ENCODE peak calls at places on chromosomes 4 and X, in eight cellular contexts. Y is kidney epithelial cell, A is lower lobe of right lung, F is OCI-LY7, D is heart right ventricle, P is GM12864, V is heart left ventricle, S is NB4. I is an unnamed sample.

GRCh38 chrX:10450229-10450958 is 170.0 kb downstream of the MID1 start:
- DNase-seq in Y (no peak), A (no peak), F (no peak), D (no peak), P (no peak), V (no peak), S (no peak), I (peak)

GRCh38 chr4:185115827-185116232 is 27.2 kb upstream of the SLC25A4 start:
- DNase-seq in Y (peak), A (no peak), F (no peak), D (peak), P (no peak), V (peak), S (peak), I (peak)

GRCh38 chr4:26861434-26862186 is 969 bp downstream of the STIM2 start:
- DNase-seq in Y (no peak), A (peak), F (peak), D (peak), P (peak), V (peak), S (peak), I (no peak)

GRCh38 chrX:2451456-2452316 is 49.1 kb downstream of the DHRSX start:
- DNase-seq in Y (no peak), A (peak), F (no peak), D (no peak), P (no peak), V (no peak), S (peak), I (peak)

GRCh38 chrX:45801554-45801953 is 600.9 kb upstream of the DIPK2B start:
- DNase-seq in Y (no peak), A (no peak), F (peak), D (no peak), P (no peak), V (no peak), S (peak), I (no peak)

GRCh38 chrX:11105080-11105479 is 6.1 kb upstream of the HCCS start:
- DNase-seq in Y (no peak), A (no peak), F (no peak), D (no peak), P (no peak), V (no peak), S (no peak), I (no peak)

GRCh38 chr4:93658443-93658842 is 170.1 kb upstream of the ATOH1 start:
- DNase-seq in Y (no peak), A (no peak), F (no peak), D (no peak), P (no peak), V (no peak), S (no peak), I (no peak)

GRCh38 chrX:18617351-18617750 is 54.6 kb downstream of the RS1 start:
- DNase-seq in Y (peak), A (no peak), F (no peak), D (no peak), P (no peak), V (no peak), S (no peak), I (peak)

GRCh38 chr4:186266699-186267467 is 894 bp downstream of the F11 start:
- DNase-seq in Y (no peak), A (peak), F (no peak), D (no peak), P (no peak), V (no peak), S (no peak), I (no peak)

GRCh38 chr4:55183926-55184599 is 58.7 kb upstream of the KDR start:
- DNase-seq in Y (peak), A (no peak), F (no peak), D (no peak), P (no peak), V (peak), S (no peak), I (peak)

GRCh38 chr4:166308589-166308988 is 435.6 kb downstream of the TLL1 start:
- DNase-seq in Y (no peak), A (no peak), F (no peak), D (no peak), P (no peak), V (no peak), S (no peak), I (no peak)

GRCh38 chrX:9794495-9794894 is 8.3 kb downstream of the SHROOM2 start:
- DNase-seq in Y (no peak), A (no peak), F (no peak), D (no peak), P (no peak), V (no peak), S (no peak), I (no peak)

GRCh38 chr4:164856396-164856795 is 20.6 kb upstream of the APELA start:
- DNase-seq in Y (no peak), A (no peak), F (no peak), D (no peak), P (no peak), V (no peak), S (no peak), I (no peak)

GRCh38 chr4:75025432-75025831 is 92.5 kb downstream of the PARM1 start:
- DNase-seq in Y (no peak), A (no peak), F (no peak), D (no peak), P (no peak), V (no peak), S (no peak), I (no peak)

GRCh38 chrX:39613997-39614679 is 483.6 kb downstream of the BCOR start:
- DNase-seq in Y (no peak), A (peak), F (no peak), D (no peak), P (peak), V (no peak), S (no peak), I (no peak)

GRCh38 chr4:176270669-176271068 is 1.6 kb upstream of the ASB5 start:
- DNase-seq in Y (peak), A (no peak), F (no peak), D (no peak), P (no peak), V (no peak), S (peak), I (peak)

GRCh38 chrX:51891821-51892551 is 1.4 kb upstream of the MAGED1 start:
- DNase-seq in Y (no peak), A (no peak), F (peak), D (no peak), P (no peak), V (peak), S (peak), I (peak)

GRCh38 chr4:48173055-48173991 is 39.3 kb upstream of the TXK start:
- DNase-seq in Y (peak), A (no peak), F (no peak), D (no peak), P (no peak), V (no peak), S (peak), I (peak)

GRCh38 chrX:25941087-25941486 is 197.1 kb upstream of the MAGEB18 start:
- DNase-seq in Y (peak), A (no peak), F (no peak), D (no peak), P (no peak), V (no peak), S (no peak), I (no peak)

GRCh38 chr4:159103406-159104131 is 690 bp downstream of the RAPGEF2 start:
- DNase-seq in Y (no peak), A (peak), F (peak), D (peak), P (no peak), V (peak), S (peak), I (no peak)

GRCh38 chr4:7701866-7702649 is 237.6 kb downstream of the AFAP1 start:
- DNase-seq in Y (no peak), A (no peak), F (no peak), D (no peak), P (no peak), V (no peak), S (no peak), I (no peak)

GRCh38 chr4:156230151-156230550 is 276.5 kb upstream of the CTSO start:
- DNase-seq in Y (no peak), A (no peak), F (no peak), D (no peak), P (no peak), V (no peak), S (no peak), I (no peak)

GRCh38 chr4:101123231-101123630 is 224.1 kb downstream of the PPP3CA start:
- DNase-seq in Y (no peak), A (no peak), F (no peak), D (no peak), P (no peak), V (no peak), S (no peak), I (no peak)

GRCh38 chr4:112327950-112328349 is 30.8 kb downstream of the ALPK1 start:
- DNase-seq in Y (peak), A (no peak), F (peak), D (no peak), P (no peak), V (no peak), S (peak), I (peak)

GRCh38 chrX:17809273-17809672 is 51.8 kb downstream of the RAI2 start:
- DNase-seq in Y (no peak), A (no peak), F (no peak), D (no peak), P (no peak), V (no peak), S (no peak), I (no peak)

GRCh38 chrX:153494061-153494460 is 719 bp upstream of the BGN start:
- DNase-seq in Y (no peak), A (no peak), F (no peak), D (no peak), P (no peak), V (peak), S (no peak), I (no peak)

GRCh38 chrX:153495362-153495751 is 577 bp downstream of the BGN start:
- DNase-seq in Y (no peak), A (no peak), F (no peak), D (peak), P (no peak), V (no peak), S (no peak), I (no peak)

GRCh38 chrX:153493085-153493484 is 1.7 kb upstream of the BGN start:
- DNase-seq in Y (no peak), A (no peak), F (no peak), D (no peak), P (no peak), V (no peak), S (no peak), I (no peak)

GRCh38 chrX:153495903-153496629 is 1.3 kb downstream of the BGN start:
- DNase-seq in Y (no peak), A (no peak), F (no peak), D (no peak), P (no peak), V (no peak), S (no peak), I (no peak)

DNA sequence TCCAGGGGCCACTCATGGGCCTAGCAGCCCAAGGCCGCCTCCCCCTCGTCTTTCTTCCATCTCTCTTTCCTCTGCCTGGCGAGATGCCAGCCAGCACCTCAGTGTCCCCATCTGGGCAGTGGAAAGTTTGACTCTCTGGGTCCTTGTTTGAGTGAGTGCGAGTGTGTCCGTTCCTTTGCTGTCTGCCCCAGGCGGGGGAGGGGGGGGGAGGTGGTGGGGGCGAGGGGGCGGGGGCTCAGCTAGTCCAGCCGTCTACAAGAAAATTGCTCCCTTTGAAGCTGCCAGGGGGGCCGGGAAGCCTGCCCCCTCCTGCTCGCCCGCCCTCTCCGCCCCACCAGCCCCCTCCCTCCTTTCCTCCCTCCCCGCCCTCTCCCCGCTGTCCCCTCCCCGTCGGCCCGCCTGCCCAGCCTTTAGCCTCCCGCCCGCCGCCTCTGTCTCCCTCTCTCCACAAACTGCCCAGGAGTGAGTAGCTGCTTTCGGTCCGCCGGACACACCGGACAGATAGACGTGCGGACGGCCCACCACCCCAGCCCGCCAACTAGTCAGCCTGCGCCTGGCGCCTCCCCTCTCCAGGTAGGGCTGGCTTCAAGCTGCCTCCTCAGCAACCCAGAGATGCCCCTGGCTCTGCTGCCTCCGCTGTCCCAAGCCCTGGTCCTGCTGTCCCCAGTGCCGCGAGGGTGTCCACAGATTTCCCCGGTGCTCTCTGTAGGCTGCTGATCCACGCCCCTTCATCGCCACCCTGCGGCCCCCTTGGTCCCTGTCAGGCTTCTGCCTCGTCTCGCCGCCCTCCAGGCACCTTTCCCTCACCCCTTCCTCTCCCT is at the start of gene BGN:
- DNase-seq in Y (no peak), A (no peak), F (no peak), D (peak), P (no peak), V (peak), S (no peak), I (no peak)
- H3K4me3 ChIP-seq in Y (peak), A (peak), F (no peak), D (peak), P (no peak), V (peak), S (no peak), I (peak)

GRCh38 chrX:153669174-153669890 is 4.3 kb downstream of the PNCK start:
- DNase-seq in Y (no peak), A (no peak), F (peak), D (no peak), P (no peak), V (no peak), S (peak), I (no peak)
- TF ChIP-seq CTCF in Y (peak), A (peak), F (peak), D (peak), P (peak), V (peak), S (peak), I (peak)

GRCh38 chr4:108156391-108156790 is 12.3 kb downstream of the LEF1 start:
- DNase-seq in Y (no peak), A (no peak), F (no peak), D (no peak), P (no peak), V (no peak), S (no peak), I (no peak)
- H3K4me3 ChIP-seq in Y (no peak), A (no peak), F (no peak), D (no peak), P (no peak), V (no peak), S (no peak), I (no peak)

DNA sequence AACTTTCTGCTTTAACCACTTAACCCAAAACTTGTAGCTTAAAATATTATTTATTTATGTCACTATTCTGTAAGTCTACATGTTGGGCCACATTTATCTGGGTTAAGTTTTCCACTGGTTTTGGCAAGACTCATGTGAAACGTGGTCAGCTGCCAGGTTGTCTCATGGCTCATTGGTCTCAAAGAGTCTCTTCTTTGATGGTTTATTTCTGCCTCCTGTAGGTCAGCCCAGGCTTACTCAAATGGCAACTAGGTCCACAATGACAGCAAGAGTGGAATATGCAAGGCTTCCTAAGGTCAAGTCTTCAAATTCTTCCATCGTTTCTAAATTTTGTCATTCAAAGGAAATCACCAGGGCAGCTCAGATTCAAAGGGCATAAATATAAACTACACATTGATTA is 828.7 kb downstream of the PCDH7 start:
- DNase-seq in Y (no peak), A (no peak), F (no peak), D (no peak), P (no peak), V (no peak), S (no peak), I (peak)
- TF ChIP-seq CTCF in Y (no peak), A (no peak), F (no peak), D (no peak), P (no peak), V (no peak), S (no peak), I (no peak)

GRCh38 chr4:3044812-3045499 is 29.4 kb downstream of the HTT-AS start:
- DNase-seq in Y (no peak), A (no peak), F (no peak), D (no peak), P (no peak), V (no peak), S (no peak), I (no peak)

GRCh38 chr4:3046149-3046548 is 28.2 kb downstream of the HTT-AS start:
- DNase-seq in Y (no peak), A (no peak), F (peak), D (no peak), P (peak), V (no peak), S (peak), I (no peak)

GRCh38 chr4:3047464-3048286 is 26.7 kb downstream of the HTT-AS start:
- DNase-seq in Y (no peak), A (peak), F (peak), D (peak), P (peak), V (peak), S (peak), I (no peak)

GRCh38 chr4:3045500-3045850 is 28.9 kb downstream of the HTT-AS start:
- DNase-seq in Y (no peak), A (peak), F (no peak), D (peak), P (no peak), V (peak), S (peak), I (peak)

DNA sequence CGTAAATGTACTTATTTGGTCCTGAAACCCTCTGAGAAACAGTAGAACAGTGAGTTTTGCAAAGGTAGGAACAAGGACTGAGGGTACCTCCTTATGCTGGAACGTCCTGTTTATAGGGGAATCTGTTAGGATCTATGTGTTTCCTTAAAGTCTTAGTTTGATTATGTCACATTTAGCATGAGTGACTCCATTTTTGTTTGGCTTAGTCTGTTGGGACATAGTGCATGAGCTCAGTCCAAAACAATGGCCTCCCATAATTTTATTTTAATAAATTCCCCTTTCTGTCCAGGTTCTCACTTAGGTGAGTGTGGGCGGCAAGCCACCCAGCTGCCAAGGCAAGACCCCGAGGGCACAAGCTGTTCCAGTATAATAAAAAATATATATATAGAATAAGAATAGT is 27.7 kb downstream of the HTT-AS start:
- DNase-seq in Y (no peak), A (no peak), F (no peak), D (no peak), P (no peak), V (no peak), S (no peak), I (no peak)
- H3K4me3 ChIP-seq in Y (no peak), A (no peak), F (no peak), D (no peak), P (no peak), V (no peak), S (no peak), I (no peak)

GRCh38 chr4:180456928-180457327 is 1786.3 kb upstream of the TENM3 start:
- DNase-seq in Y (no peak), A (no peak), F (no peak), D (no peak), P (no peak), V (no peak), S (no peak), I (no peak)
- TF ChIP-seq CTCF in Y (peak), A (no peak), F (peak), D (no peak), P (no peak), V (no peak), S (no peak), I (peak)

GRCh38 chr4:33714971-33715370 is 2529.3 kb downstream of the ARAP2 start:
- DNase-seq in Y (no peak), A (no peak), F (no peak), D (no peak), P (no peak), V (no peak), S (no peak), I (no peak)
- H3K4me3 ChIP-seq in Y (no peak), A (no peak), F (no peak), D (no peak), P (no peak), V (no peak), S (no peak), I (no peak)

I was measured in astrocyte of the cerebellum.